ENCODE peak calls at places on chromosomes 13 and 19, in seven cellular contexts. I is kidney, R is fibroblast of mammary gland, S is osteoblast, Z is cardiac fibroblast, Y is suprapubic skin, T is body of pancreas. C is an unnamed sample.

GRCh38 chr13:109874921-109875454 is 88.6 kb upstream of the IRS2 start:
- DNase-seq in I (no peak), R (peak; percentile 68), S (peak; percentile 85), Z (peak; percentile 59), Y (no peak), T (no peak), C (no peak)

GRCh38 chr13:93345642-93346220 is 119.1 kb downstream of the GPC6 start:
- DNase-seq in I (no peak), R (no peak), S (no peak), Z (no peak), Y (no peak), T (no peak), C (no peak)

GRCh38 chr19:12913011-12913561 is 6.0 kb downstream of the SYCE2 start:
- DNase-seq in I (peak; percentile 92), R (peak; percentile 67), S (peak; percentile 77), Z (peak; percentile 88), Y (peak; percentile 87), T (peak; percentile 87), C (no peak)

GRCh38 chr13:101267656-101268055 is 148.7 kb downstream of the NALCN start:
- DNase-seq in I (no peak), R (peak; percentile 77), S (peak; percentile 86), Z (no peak), Y (no peak), T (no peak), C (no peak)

GRCh38 chr13:66312312-66313087 is 917.6 kb downstream of the PCDH9 start:
- DNase-seq in I (no peak), R (peak; percentile 67), S (peak; percentile 38), Z (peak; percentile 77), Y (no peak), T (peak; percentile 46), C (no peak)

GRCh38 chr19:2436384-2436783 is 9.0 kb upstream of the TIMM13 start:
- DNase-seq in I (no peak), R (no peak), S (no peak), Z (no peak), Y (no peak), T (no peak), C (no peak)

GRCh38 chr13:97359181-97360057 is 74.5 kb upstream of the RAP2A start:
- DNase-seq in I (no peak), R (peak; percentile 85), S (peak; percentile 65), Z (peak; percentile 87), Y (no peak), T (peak; percentile 53), C (no peak)

GRCh38 chr13:26219726-26220125 is 2.4 kb downstream of the RNF6 start:
- DNase-seq in I (no peak), R (peak; percentile 32), S (no peak), Z (no peak), Y (no peak), T (no peak), C (no peak)

GRCh38 chr19:17052439-17052838 is 22.8 kb downstream of the HAUS8 start:
- DNase-seq in I (no peak), R (peak; percentile 60), S (peak; percentile 92), Z (peak; percentile 72), Y (no peak), T (peak; percentile 38), C (no peak)

GRCh38 chr19:2059422-2060201 is 8.6 kb upstream of the MKNK2 start:
- DNase-seq in I (peak; percentile 96), R (peak; percentile 73), S (peak; percentile 94), Z (peak; percentile 64), Y (no peak), T (peak; percentile 89), C (no peak)

GRCh38 chr13:68428292-68428691 is 1198.2 kb upstream of the PCDH9 start:
- DNase-seq in I (no peak), R (no peak), S (no peak), Z (no peak), Y (no peak), T (no peak), C (no peak)

GRCh38 chr19:48480151-48480475 is 10.9 kb downstream of the CYTH2 start:
- DNase-seq in I (peak; percentile 88), R (peak; percentile 28), S (peak; percentile 87), Z (no peak), Y (no peak), T (peak; percentile 74), C (no peak)

GRCh38 chr19:38081547-38082255 is 142.3 kb downstream of the DPF1 start:
- DNase-seq in I (no peak), R (no peak), S (peak; percentile 38), Z (no peak), Y (no peak), T (no peak), C (no peak)

GRCh38 chr13:80082396-80083096 is 258.4 kb downstream of the SPRY2 start:
- DNase-seq in I (no peak), R (peak; percentile 85), S (no peak), Z (peak; percentile 41), Y (no peak), T (no peak), C (no peak)

GRCh38 chr13:39185326-39185725 is 147.1 kb downstream of the NHLRC3 start:
- DNase-seq in I (no peak), R (peak; percentile 41), S (no peak), Z (no peak), Y (no peak), T (no peak), C (no peak)

GRCh38 chr13:39189778-39190177 is 151.5 kb downstream of the NHLRC3 start:
- DNase-seq in I (no peak), R (no peak), S (no peak), Z (no peak), Y (no peak), T (no peak), C (no peak)

GRCh38 chr13:39186205-39186880 is 148.1 kb downstream of the NHLRC3 start:
- DNase-seq in I (no peak), R (peak; percentile 20), S (no peak), Z (no peak), Y (no peak), T (no peak), C (no peak)
- TF ChIP-seq CTCF in I (no peak), R (no peak), S (no peak), Z (no peak), Y (no peak), T (no peak), C (no peak)

GRCh38 chr13:85798999-85799646 is at the start of gene SLITRK6:
- DNase-seq in I (no peak), R (peak; percentile 48), S (no peak), Z (peak; percentile 46), Y (no peak), T (no peak), C (no peak)
- TF ChIP-seq CTCF in I (no peak), R (no peak), S (no peak), Z (no peak), Y (no peak), T (no peak), C (no peak)

DNA sequence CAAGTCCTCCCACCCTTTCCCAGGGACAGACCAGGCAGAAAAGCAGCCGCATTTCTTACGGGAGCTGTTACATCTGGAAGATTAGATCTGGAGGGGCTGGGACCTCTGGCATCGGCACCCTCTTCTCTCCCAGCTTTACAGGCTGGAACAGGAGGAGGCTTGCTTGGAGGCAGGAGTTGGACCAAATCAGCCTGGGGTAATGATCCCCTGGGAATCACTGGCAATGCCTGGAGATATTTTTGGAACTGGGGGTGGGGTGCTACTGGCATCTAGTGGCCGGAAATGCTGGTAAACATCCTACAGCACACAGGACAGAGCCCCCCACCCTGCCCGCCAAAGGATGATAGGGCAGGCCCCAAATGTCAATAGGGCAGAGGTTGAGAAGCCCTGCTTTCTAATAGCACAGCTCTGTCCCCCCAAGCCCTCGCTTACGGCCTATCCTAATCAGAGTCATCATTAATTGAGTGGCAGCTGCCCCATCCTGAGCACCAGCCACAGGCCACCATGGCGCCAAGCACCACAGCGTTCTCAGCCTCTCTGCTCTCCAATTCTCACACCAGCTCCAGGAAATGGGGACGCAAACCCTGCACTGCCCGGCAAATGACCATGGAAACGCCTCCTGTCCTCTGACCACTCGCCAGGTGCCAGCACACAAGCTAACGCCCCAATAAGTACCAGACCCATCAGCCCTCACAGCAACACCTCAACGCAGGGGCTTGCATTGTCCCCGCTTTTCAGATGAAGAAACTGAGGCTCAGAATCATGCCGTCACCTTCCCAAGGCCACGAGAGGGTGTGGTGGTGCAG is 20.6 kb downstream of the LRRC4B start:
- DNase-seq in I (no peak), R (no peak), S (no peak), Z (no peak), Y (no peak), T (no peak), C (no peak)
- TF ChIP-seq CTCF in I (no peak), R (no peak), S (no peak), Z (no peak), Y (no peak), T (no peak), C (no peak)

GRCh38 chr19:45402469-45403070 is 2.3 kb downstream of the PPP1R13L start:
- DNase-seq in I (no peak), R (no peak), S (peak; percentile 91), Z (peak; percentile 36), Y (no peak), T (peak; percentile 72), C (no peak)
- TF ChIP-seq CTCF in I (peak; percentile 9), R (peak; percentile 10), S (peak; percentile 31), Z (no peak), Y (peak; percentile 74), T (no peak), C (peak; percentile 79)

C was measured in type B pancreatic cell.